ENCODE peak calls at places on chromosomes 11 and 22, in five cellular contexts. E is mesenchymal stem cell, F is tibial nerve, G is right lobe of liver, H is spleen. B is an unnamed sample. For H3K4me1 and H3K9me3, the result is how much of the 10 kb centered on the place peaks cover.

GRCh38 chr11:20854214-20854613 is 184.8 kb downstream of the NELL1 start:
- DNase-seq in E (no peak), F (no peak), G (no peak), H (no peak), B (no peak)

GRCh38 chr22:44578115-44578457 is 80.1 kb upstream of the RTL6 start:
- DNase-seq in E (no peak), F (no peak), G (no peak), H (no peak), B (no peak)

GRCh38 chr22:27139935-27140493 is 482.6 kb downstream of the MIAT start:
- DNase-seq in E (peak), F (no peak), G (no peak), H (no peak), B (no peak)

GRCh38 chr11:43936081-43936480 is 6.4 kb upstream of the C11orf96 start:
- DNase-seq in E (no peak), F (no peak), G (no peak), H (no peak), B (no peak)

GRCh38 chr11:45560935-45561330 is 104.5 kb downstream of the CHST1 start:
- DNase-seq in E (no peak), F (no peak), G (no peak), H (no peak), B (no peak)

GRCh38 chr22:36301384-36301828 is 48.5 kb downstream of the APOL1 start:
- DNase-seq in E (peak), F (peak), G (peak), H (peak), B (peak)

GRCh38 chr11:116871248-116871647 is 33.8 kb upstream of the APOA1 start:
- DNase-seq in E (peak), F (no peak), G (no peak), H (no peak), B (no peak)

GRCh38 chr11:65095974-65096806 is at the start of gene VPS51:
- DNase-seq in E (peak), F (peak), G (peak), H (peak), B (peak)

GRCh38 chr22:44247923-44248892 is 64.5 kb downstream of the SHISAL1 start:
- DNase-seq in E (no peak), F (no peak), G (no peak), H (no peak), B (no peak)

GRCh38 chr22:46081831-46082210 is 68.5 kb upstream of the PPARA start:
- DNase-seq in E (no peak), F (no peak), G (peak), H (peak), B (no peak)

GRCh38 chr22:46081036-46081830 is 69.1 kb upstream of the PPARA start:
- DNase-seq in E (no peak), F (no peak), G (peak), H (peak), B (no peak)

GRCh38 chr22:46079093-46079860 is 71.0 kb upstream of the PPARA start:
- DNase-seq in E (no peak), F (no peak), G (peak), H (peak), B (no peak)

GRCh38 chr22:46078241-46079092 is 71.9 kb upstream of the PPARA start:
- DNase-seq in E (no peak), F (no peak), G (peak), H (peak), B (no peak)

GRCh38 chr22:46079861-46080821 is 70.2 kb upstream of the PPARA start:
- DNase-seq in E (no peak), F (peak), G (peak), H (peak), B (no peak)
- H3K4me1 ChIP-seq in E (half or more), F (half or more), G (under half), H (under half), B (under half)

GRCh38 chr11:68552542-68552941 is 92.0 kb downstream of the PPP6R3 start:
- DNase-seq in E (no peak), F (no peak), G (no peak), H (no peak), B (no peak)

GRCh38 chr11:68551223-68551622 is 90.7 kb downstream of the PPP6R3 start:
- DNase-seq in E (no peak), F (no peak), G (no peak), H (no peak), B (no peak)

GRCh38 chr11:68549789-68550484 is 89.4 kb downstream of the PPP6R3 start:
- DNase-seq in E (no peak), F (no peak), G (no peak), H (no peak), B (no peak)

GRCh38 chr11:68551777-68552176 is 91.2 kb downstream of the PPP6R3 start:
- DNase-seq in E (no peak), F (no peak), G (no peak), H (no peak), B (no peak)

DNA sequence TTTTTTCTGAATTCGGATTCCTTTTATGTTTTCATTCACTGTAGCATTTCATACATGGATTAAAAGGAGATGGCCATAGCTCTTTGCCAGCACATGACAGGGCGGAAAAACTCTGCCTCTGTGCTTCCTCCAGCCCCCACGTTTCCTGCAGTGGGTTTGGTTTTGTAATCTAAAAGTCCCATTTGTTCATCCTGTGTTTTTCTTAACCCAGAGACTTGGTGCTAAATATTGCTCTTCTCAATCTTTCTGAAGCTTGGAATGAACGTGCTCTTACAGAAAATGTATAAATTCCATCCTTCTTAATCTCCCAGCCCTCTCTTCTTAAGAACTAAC is 89.9 kb downstream of the PPP6R3 start:
- DNase-seq in E (no peak), F (no peak), G (no peak), H (no peak), B (peak)
- H3K27ac ChIP-seq in E (no peak), F (peak), G (peak), H (peak), B (no peak)

GRCh38 chr11:58866788-58867187 is 22.3 kb upstream of the GLYATL2 start:
- DNase-seq in E (no peak), F (no peak), G (no peak), H (no peak), B (no peak)
- H3K9me3 ChIP-seq in E (under half), F (under half), G (under half), H (under half), B (under half)

GRCh38 chr22:40210814-40211213 is 33.1 kb downstream of the TNRC6B start:
- DNase-seq in E (no peak), F (no peak), G (no peak), H (no peak), B (no peak)
- H3K4me1 ChIP-seq in E (under half), F (half or more), G (under half), H (under half), B (half or more)

GRCh38 chr22:46087336-46087690 is 63.0 kb upstream of the PPARA start:
- DNase-seq in E (no peak), F (no peak), G (no peak), H (no peak), B (no peak)

GRCh38 chr22:46086577-46087335 is 63.6 kb upstream of the PPARA start:
- DNase-seq in E (no peak), F (no peak), G (peak), H (peak), B (no peak)

GRCh38 chr22:46084376-46084775 is 66.0 kb upstream of the PPARA start:
- DNase-seq in E (no peak), F (no peak), G (no peak), H (peak), B (no peak)

GRCh38 chr22:46084943-46085830 is 65.1 kb upstream of the PPARA start:
- DNase-seq in E (no peak), F (peak), G (peak), H (peak), B (no peak)

DNA sequence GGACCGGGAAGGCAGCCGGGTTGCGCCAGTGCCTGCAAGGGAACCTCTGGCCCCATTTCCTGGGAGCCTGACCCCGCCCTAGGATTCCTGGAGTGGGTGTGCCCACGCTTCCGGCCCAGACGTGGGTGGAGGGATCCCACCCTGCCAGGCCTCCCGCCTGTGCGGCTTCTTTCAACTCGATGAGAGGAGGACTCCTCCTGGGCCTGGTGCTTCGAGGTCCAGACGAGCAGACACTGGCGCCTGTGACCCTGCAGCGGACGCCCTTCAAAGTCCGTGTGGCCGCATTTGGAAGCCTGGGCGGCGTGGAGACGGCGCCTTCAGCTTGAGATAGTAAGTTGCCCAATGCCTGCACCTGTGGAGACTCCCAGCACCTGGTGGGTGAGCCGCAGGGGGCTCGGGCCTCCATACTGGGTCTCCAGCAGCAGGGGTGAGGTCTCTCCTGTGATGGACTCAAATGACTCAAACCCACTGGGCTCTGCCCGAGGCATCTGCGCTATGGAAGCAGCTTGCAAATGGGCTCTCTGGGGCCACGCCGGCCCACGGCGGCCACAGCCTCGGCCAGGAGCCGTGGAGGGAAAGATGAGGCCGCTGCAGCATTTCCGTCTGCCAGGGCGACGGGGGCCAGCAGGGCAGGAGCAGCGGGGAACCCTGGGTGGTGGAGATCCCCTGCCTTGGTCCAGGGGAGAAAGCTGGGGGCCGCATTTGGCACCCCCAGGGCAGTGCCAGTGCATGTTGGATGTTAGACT is 64.3 kb upstream of the PPARA start:
- DNase-seq in E (no peak), F (no peak), G (peak), H (peak), B (no peak)
- H3K27ac ChIP-seq in E (no peak), F (peak), G (peak), H (peak), B (peak)

DNA sequence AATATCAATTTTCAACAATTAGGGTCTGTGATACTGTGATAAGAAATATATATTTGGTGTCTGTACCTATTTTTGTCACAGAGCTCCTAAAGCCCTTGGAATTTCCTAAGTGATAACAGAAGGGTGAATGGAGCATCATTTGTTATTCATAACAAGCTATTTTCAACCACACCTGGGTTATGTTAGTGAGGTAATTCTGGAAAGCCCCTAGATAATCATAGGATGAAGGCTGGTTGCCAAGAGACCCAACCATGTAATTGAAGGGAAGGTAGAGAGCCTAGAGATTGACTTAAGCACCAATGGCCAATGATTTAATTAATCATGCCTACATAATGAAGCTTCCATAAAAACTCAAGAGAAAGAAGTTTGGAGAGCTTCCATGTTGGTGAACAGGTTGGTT is 109.4 kb downstream of the KIF18A start:
- DNase-seq in E (no peak), F (no peak), G (no peak), H (no peak), B (no peak)
- H3K9me3 ChIP-seq in E (under half), F (under half), G (under half), H (under half), B (under half)

GRCh38 chr22:50296658-50297490 is 10.6 kb downstream of the PLXNB2 start:
- DNase-seq in E (no peak), F (no peak), G (peak), H (no peak), B (no peak)
- H3K4me1 ChIP-seq in E (half or more), F (half or more), G (half or more), H (half or more), B (under half)

B was measured in CD8-positive, alpha-beta memory T cell.